ENCODE peak calls at places on chromosomes 7 and 10, in ten cellular contexts. T is foreskin fibroblast; O is GM10248; W is ELR; Y is left ventricle myocardium inferior; L is stimulated activated CD4-positive, alpha-beta T cell treated with anti-CD3 and anti-CD28 coated beads, Interleukin-1b, Interleukin-23, amount 100 ng/mL, for 24 hours; J is activated CD4-positive, alpha-beta T cell treated with anti-CD3 and anti-CD28 coated beads, Interleukin-2, amount 50 U/mL, for 24 hours; B is AG08395; Z is iris pigment epithelial cell; K is HT1080. M is an unnamed sample.

GRCh38 chr7:24573554-24574338 is 494 bp downstream of the PALS2 start:
- DNase-seq in T (peak), O (peak), W (peak), Y (peak), L (peak), J (peak), B (peak), Z (peak), K (peak), M (peak)

GRCh38 chr10:77943086-77943901 is 16.7 kb upstream of the DLG5 start:
- DNase-seq in T (peak), O (no peak), W (peak), Y (no peak), L (no peak), J (no peak), B (peak), Z (peak), K (peak), M (peak)

GRCh38 chr7:114085313-114085591 is 166.4 kb upstream of the PPP1R3A start:
- DNase-seq in T (no peak), O (no peak), W (no peak), Y (no peak), L (no peak), J (no peak), B (no peak), Z (no peak), K (no peak), M (no peak)

GRCh38 chr7:85185355-85186082 is 1.3 kb downstream of the SEMA3D start:
- DNase-seq in T (peak), O (peak), W (peak), Y (peak), L (no peak), J (no peak), B (peak), Z (peak), K (peak), M (peak)

GRCh38 chr10:12418725-12419278 is 69.5 kb downstream of the CAMK1D start:
- DNase-seq in T (no peak), O (no peak), W (peak), Y (no peak), L (no peak), J (no peak), B (no peak), Z (no peak), K (no peak), M (peak)

GRCh38 chr10:31694929-31695837 is 233.4 kb downstream of the ARHGAP12 start:
- DNase-seq in T (no peak), O (no peak), W (no peak), Y (no peak), L (no peak), J (no peak), B (peak), Z (no peak), K (no peak), M (no peak)

GRCh38 chr10:36455481-36456119 is 669.8 kb upstream of the ANKRD30A start:
- DNase-seq in T (no peak), O (no peak), W (no peak), Y (no peak), L (no peak), J (no peak), B (no peak), Z (peak), K (no peak), M (no peak)

GRCh38 chr7:106568680-106569499 is 92.1 kb downstream of the CCDC71L start:
- DNase-seq in T (peak), O (no peak), W (peak), Y (no peak), L (no peak), J (no peak), B (peak), Z (peak), K (no peak), M (peak)

GRCh38 chr10:114492351-114493037 is 88.2 kb upstream of the AFAP1L2 start:
- DNase-seq in T (no peak), O (no peak), W (peak), Y (no peak), L (no peak), J (peak), B (no peak), Z (peak), K (peak), M (no peak)

GRCh38 chr7:69677054-69677847 is 79.0 kb downstream of the AUTS2 start:
- DNase-seq in T (no peak), O (no peak), W (no peak), Y (no peak), L (no peak), J (no peak), B (peak), Z (no peak), K (no peak), M (no peak)

GRCh38 chr10:91592282-91593020 is 40.4 kb downstream of the PPP1R3C start:
- DNase-seq in T (no peak), O (no peak), W (no peak), Y (no peak), L (no peak), J (no peak), B (no peak), Z (no peak), K (no peak), M (no peak)

GRCh38 chr10:10462116-10462515 is 555.6 kb upstream of the CELF2 start:
- DNase-seq in T (no peak), O (no peak), W (no peak), Y (no peak), L (no peak), J (no peak), B (no peak), Z (no peak), K (no peak), M (no peak)

GRCh38 chr7:93014410-93014809 is 103.4 kb downstream of the SAMD9 start:
- DNase-seq in T (no peak), O (no peak), W (no peak), Y (no peak), L (no peak), J (no peak), B (no peak), Z (no peak), K (no peak), M (no peak)

GRCh38 chr7:134637934-134638719 is 8.5 kb upstream of the BPGM start:
- DNase-seq in T (no peak), O (no peak), W (no peak), Y (no peak), L (no peak), J (no peak), B (no peak), Z (peak), K (no peak), M (no peak)

GRCh38 chr7:45185864-45186250 is 28.3 kb downstream of the RAMP3 start:
- DNase-seq in T (no peak), O (no peak), W (no peak), Y (no peak), L (no peak), J (no peak), B (no peak), Z (no peak), K (no peak), M (no peak)

GRCh38 chr7:31067491-31067890 is 15.4 kb downstream of the ADCYAP1R1 start:
- DNase-seq in T (no peak), O (no peak), W (no peak), Y (no peak), L (no peak), J (no peak), B (no peak), Z (no peak), K (no peak), M (no peak)

GRCh38 chr10:92027141-92027540 is 103.6 kb downstream of the BTAF1 start:
- DNase-seq in T (no peak), O (no peak), W (no peak), Y (no peak), L (no peak), J (no peak), B (no peak), Z (peak), K (no peak), M (no peak)

GRCh38 chr10:6204341-6205191 is 1.8 kb downstream of the PFKFB3 start:
- DNase-seq in T (peak), O (no peak), W (peak), Y (peak), L (no peak), J (no peak), B (peak), Z (peak), K (peak), M (peak)

M was measured in H4.